ENCODE peak calls at places on chromosomes 6 and 20, in six cellular contexts. One of them, this sample, is unnamed.

GRCh38 chr20:23520185-23520584 is 29.3 kb downstream of the CST8 start:
- DNase-seq in GM20000: no peak
- DNase-seq in GM13977: no peak
- DNase-seq in HTR-8/SVneo: no peak
- DNase-seq in HT1080: peak
- DNase-seq in progenitor cell of endocrine pancreas: no peak
- DNase-seq in this sample: no peak

GRCh38 chr6:38307730-38308129 is 332.0 kb downstream of the BTBD9 start:
- DNase-seq in GM20000: peak
- DNase-seq in GM13977: no peak
- DNase-seq in HTR-8/SVneo: no peak
- DNase-seq in HT1080: no peak
- DNase-seq in progenitor cell of endocrine pancreas: no peak
- DNase-seq in this sample: no peak

GRCh38 chr6:150641398-150642139 is 41.9 kb downstream of the PLEKHG1 start:
- DNase-seq in GM20000: peak
- DNase-seq in GM13977: peak
- DNase-seq in HTR-8/SVneo: no peak
- DNase-seq in HT1080: peak
- DNase-seq in progenitor cell of endocrine pancreas: no peak
- DNase-seq in this sample: no peak

GRCh38 chr6:42287756-42288155 is 70.1 kb upstream of the MRPS10 start:
- DNase-seq in GM20000: no peak
- DNase-seq in GM13977: no peak
- DNase-seq in HTR-8/SVneo: no peak
- DNase-seq in HT1080: no peak
- DNase-seq in progenitor cell of endocrine pancreas: no peak
- DNase-seq in this sample: no peak

GRCh38 chr6:135180458-135181332 is at the start of gene MYB:
- DNase-seq in GM20000: peak
- DNase-seq in GM13977: peak
- DNase-seq in HTR-8/SVneo: peak
- DNase-seq in HT1080: peak
- DNase-seq in progenitor cell of endocrine pancreas: peak
- DNase-seq in this sample: peak

GRCh38 chr6:88629838-88630462 is 333.5 kb downstream of the RNGTT start:
- DNase-seq in GM20000: no peak
- DNase-seq in GM13977: no peak
- DNase-seq in HTR-8/SVneo: no peak
- DNase-seq in HT1080: peak
- DNase-seq in progenitor cell of endocrine pancreas: no peak
- DNase-seq in this sample: no peak

GRCh38 chr6:130670142-130670541 is 157.1 kb upstream of the SMLR1 start:
- DNase-seq in GM20000: no peak
- DNase-seq in GM13977: no peak
- DNase-seq in HTR-8/SVneo: no peak
- DNase-seq in HT1080: no peak
- DNase-seq in progenitor cell of endocrine pancreas: no peak
- DNase-seq in this sample: no peak

GRCh38 chr6:105985816-105986632 is 100.1 kb upstream of the PRDM1 start:
- DNase-seq in GM20000: no peak
- DNase-seq in GM13977: no peak
- DNase-seq in HTR-8/SVneo: no peak
- DNase-seq in HT1080: no peak
- DNase-seq in progenitor cell of endocrine pancreas: no peak
- DNase-seq in this sample: no peak

GRCh38 chr6:89400912-89401399 is 11.1 kb downstream of the RRAGD start:
- DNase-seq in GM20000: no peak
- DNase-seq in GM13977: no peak
- DNase-seq in HTR-8/SVneo: no peak
- DNase-seq in HT1080: no peak
- DNase-seq in progenitor cell of endocrine pancreas: no peak
- DNase-seq in this sample: no peak

GRCh38 chr6:28907394-28907793 is 16.4 kb downstream of the TRIM27 start:
- DNase-seq in GM20000: no peak
- DNase-seq in GM13977: no peak
- DNase-seq in HTR-8/SVneo: no peak
- DNase-seq in HT1080: no peak
- DNase-seq in progenitor cell of endocrine pancreas: no peak
- DNase-seq in this sample: no peak

GRCh38 chr6:105135056-105135455 is 44.8 kb downstream of the POPDC3 start:
- DNase-seq in GM20000: no peak
- DNase-seq in GM13977: no peak
- DNase-seq in HTR-8/SVneo: peak
- DNase-seq in HT1080: peak
- DNase-seq in progenitor cell of endocrine pancreas: no peak
- DNase-seq in this sample: peak

GRCh38 chr6:156555117-156555516 is 222.1 kb upstream of the ARID1B start:
- DNase-seq in GM20000: no peak
- DNase-seq in GM13977: no peak
- DNase-seq in HTR-8/SVneo: no peak
- DNase-seq in HT1080: no peak
- DNase-seq in progenitor cell of endocrine pancreas: no peak
- DNase-seq in this sample: no peak

GRCh38 chr20:53878262-53879047 is 191.9 kb downstream of the BCAS1 start:
- DNase-seq in GM20000: no peak
- DNase-seq in GM13977: no peak
- DNase-seq in HTR-8/SVneo: no peak
- DNase-seq in HT1080: no peak
- DNase-seq in progenitor cell of endocrine pancreas: no peak
- DNase-seq in this sample: no peak

GRCh38 chr6:148509789-148510581 is 167.3 kb downstream of the SASH1 start:
- DNase-seq in GM20000: peak
- DNase-seq in GM13977: peak
- DNase-seq in HTR-8/SVneo: peak
- DNase-seq in HT1080: peak
- DNase-seq in progenitor cell of endocrine pancreas: no peak
- DNase-seq in this sample: peak

GRCh38 chr6:117545161-117545595 is 57.1 kb downstream of the GOPC start:
- DNase-seq in GM20000: no peak
- DNase-seq in GM13977: no peak
- DNase-seq in HTR-8/SVneo: no peak
- DNase-seq in HT1080: peak
- DNase-seq in progenitor cell of endocrine pancreas: no peak
- DNase-seq in this sample: no peak

GRCh38 chr20:58911309-58911708 is 58.8 kb downstream of the GNAS start:
- DNase-seq in GM20000: no peak
- DNase-seq in GM13977: no peak
- DNase-seq in HTR-8/SVneo: no peak
- DNase-seq in HT1080: no peak
- DNase-seq in progenitor cell of endocrine pancreas: no peak
- DNase-seq in this sample: no peak

GRCh38 chr20:39081255-39081654 is 119.1 kb downstream of the DHX35 start:
- DNase-seq in GM20000: peak
- DNase-seq in GM13977: peak
- DNase-seq in HTR-8/SVneo: peak
- DNase-seq in HT1080: peak
- DNase-seq in progenitor cell of endocrine pancreas: peak
- DNase-seq in this sample: peak

GRCh38 chr6:116255246-116255800 is 1.4 kb upstream of the TSPYL4 start:
- DNase-seq in GM20000: no peak
- DNase-seq in GM13977: no peak
- DNase-seq in HTR-8/SVneo: no peak
- DNase-seq in HT1080: no peak
- DNase-seq in progenitor cell of endocrine pancreas: no peak
- DNase-seq in this sample: no peak

GRCh38 chr6:106975699-106976032 is 1.1 kb upstream of the CD24 start:
- DNase-seq in GM20000: no peak
- DNase-seq in GM13977: no peak
- DNase-seq in HTR-8/SVneo: no peak
- DNase-seq in HT1080: no peak
- DNase-seq in progenitor cell of endocrine pancreas: no peak
- DNase-seq in this sample: peak

GRCh38 chr6:169370054-169370453 is 116.4 kb upstream of the THBS2 start:
- DNase-seq in GM20000: no peak
- DNase-seq in GM13977: no peak
- DNase-seq in HTR-8/SVneo: no peak
- DNase-seq in HT1080: peak
- DNase-seq in progenitor cell of endocrine pancreas: no peak
- DNase-seq in this sample: no peak

GRCh38 chr6:34593741-34594140 is 37.6 kb upstream of the SPDEF start:
- DNase-seq in GM20000: no peak
- DNase-seq in GM13977: no peak
- DNase-seq in HTR-8/SVneo: no peak
- DNase-seq in HT1080: no peak
- DNase-seq in progenitor cell of endocrine pancreas: no peak
- DNase-seq in this sample: no peak

GRCh38 chr6:134035823-134036296 is 16.6 kb downstream of the SLC2A12 start:
- DNase-seq in GM20000: no peak
- DNase-seq in GM13977: no peak
- DNase-seq in HTR-8/SVneo: no peak
- DNase-seq in HT1080: peak
- DNase-seq in progenitor cell of endocrine pancreas: no peak
- DNase-seq in this sample: peak

GRCh38 chr20:40687384-40688128 is 1.5 kb downstream of the MAFB start:
- DNase-seq in GM20000: no peak
- DNase-seq in GM13977: peak
- DNase-seq in HTR-8/SVneo: no peak
- DNase-seq in HT1080: no peak
- DNase-seq in progenitor cell of endocrine pancreas: peak
- DNase-seq in this sample: no peak

GRCh38 chr6:114611696-114612095 is 268.9 kb upstream of the HS3ST5 start:
- DNase-seq in GM20000: no peak
- DNase-seq in GM13977: no peak
- DNase-seq in HTR-8/SVneo: no peak
- DNase-seq in HT1080: peak
- DNase-seq in progenitor cell of endocrine pancreas: no peak
- DNase-seq in this sample: no peak

GRCh38 chr20:10671850-10672578 is 1.8 kb downstream of the JAG1 start:
- DNase-seq in GM20000: peak
- DNase-seq in GM13977: peak
- DNase-seq in HTR-8/SVneo: peak
- DNase-seq in HT1080: no peak
- DNase-seq in progenitor cell of endocrine pancreas: peak
- DNase-seq in this sample: no peak

GRCh38 chr20:24364464-24364863 is 105.0 kb upstream of the SYNDIG1 start:
- DNase-seq in GM20000: no peak
- DNase-seq in GM13977: no peak
- DNase-seq in HTR-8/SVneo: no peak
- DNase-seq in HT1080: no peak
- DNase-seq in progenitor cell of endocrine pancreas: no peak
- DNase-seq in this sample: no peak

GRCh38 chr20:63635431-63636141 is 8.7 kb upstream of the GMEB2 start:
- DNase-seq in GM20000: no peak
- DNase-seq in GM13977: no peak
- DNase-seq in HTR-8/SVneo: no peak
- DNase-seq in HT1080: peak
- DNase-seq in progenitor cell of endocrine pancreas: no peak
- DNase-seq in this sample: no peak

GRCh38 chr6:17703256-17703694 is 3.5 kb downstream of the NUP153 start:
- DNase-seq in GM20000: no peak
- DNase-seq in GM13977: no peak
- DNase-seq in HTR-8/SVneo: no peak
- DNase-seq in HT1080: peak
- DNase-seq in progenitor cell of endocrine pancreas: no peak
- DNase-seq in this sample: peak

GRCh38 chr6:88380618-88381288 is 214.6 kb upstream of the CNR1 start:
- DNase-seq in GM20000: no peak
- DNase-seq in GM13977: no peak
- DNase-seq in HTR-8/SVneo: no peak
- DNase-seq in HT1080: peak
- DNase-seq in progenitor cell of endocrine pancreas: no peak
- DNase-seq in this sample: peak

GRCh38 chr6:35073211-35073610 is 67.9 kb downstream of the TCP11 start:
- DNase-seq in GM20000: no peak
- DNase-seq in GM13977: no peak
- DNase-seq in HTR-8/SVneo: no peak
- DNase-seq in HT1080: no peak
- DNase-seq in progenitor cell of endocrine pancreas: no peak
- DNase-seq in this sample: no peak

GRCh38 chr20:32474967-32475819 is 109.9 kb downstream of the NOL4L start:
- DNase-seq in GM20000: peak
- DNase-seq in GM13977: peak
- DNase-seq in HTR-8/SVneo: peak
- DNase-seq in HT1080: peak
- DNase-seq in progenitor cell of endocrine pancreas: peak
- DNase-seq in this sample: peak

GRCh38 chr6:40506956-40507355 is 80.2 kb downstream of the LRFN2 start:
- DNase-seq in GM20000: no peak
- DNase-seq in GM13977: no peak
- DNase-seq in HTR-8/SVneo: no peak
- DNase-seq in HT1080: no peak
- DNase-seq in progenitor cell of endocrine pancreas: no peak
- DNase-seq in this sample: no peak

GRCh38 chr6:89368107-89368506 is 15.6 kb upstream of the UBE2J1 start:
- DNase-seq in GM20000: peak
- DNase-seq in GM13977: no peak
- DNase-seq in HTR-8/SVneo: no peak
- DNase-seq in HT1080: no peak
- DNase-seq in progenitor cell of endocrine pancreas: peak
- DNase-seq in this sample: peak

GRCh38 chr6:53984163-53984562 is 127.1 kb upstream of the MLIP start:
- DNase-seq in GM20000: no peak
- DNase-seq in GM13977: no peak
- DNase-seq in HTR-8/SVneo: peak
- DNase-seq in HT1080: peak
- DNase-seq in progenitor cell of endocrine pancreas: no peak
- DNase-seq in this sample: peak

GRCh38 chr6:148064406-148065134 is 278.1 kb upstream of the SASH1 start:
- DNase-seq in GM20000: no peak
- DNase-seq in GM13977: no peak
- DNase-seq in HTR-8/SVneo: peak
- DNase-seq in HT1080: peak
- DNase-seq in progenitor cell of endocrine pancreas: no peak
- DNase-seq in this sample: no peak

GRCh38 chr6:155561262-155561970 is 105.8 kb upstream of the NOX3 start:
- DNase-seq in GM20000: no peak
- DNase-seq in GM13977: no peak
- DNase-seq in HTR-8/SVneo: no peak
- DNase-seq in HT1080: no peak
- DNase-seq in progenitor cell of endocrine pancreas: no peak
- DNase-seq in this sample: no peak

GRCh38 chr6:99780556-99780885 is 173.9 kb downstream of the PRDM13 start:
- DNase-seq in GM20000: no peak
- DNase-seq in GM13977: no peak
- DNase-seq in HTR-8/SVneo: no peak
- DNase-seq in HT1080: no peak
- DNase-seq in progenitor cell of endocrine pancreas: no peak
- DNase-seq in this sample: no peak

GRCh38 chr6:35149891-35150566 is 8.9 kb upstream of the TCP11 start:
- DNase-seq in GM20000: no peak
- DNase-seq in GM13977: no peak
- DNase-seq in HTR-8/SVneo: no peak
- DNase-seq in HT1080: no peak
- DNase-seq in progenitor cell of endocrine pancreas: no peak
- DNase-seq in this sample: no peak

This sample was measured in A549.